ENCODE peak calls at places on chromosomes 3 and 15, in four cellular contexts. I is activated CD4-positive, alpha-beta T cell treated with anti-CD3 and anti-CD28 coated beads, Interleukin-2, amount 50 U/mL, for 1 hour; W is Calu3; A is epithelial cell of esophagus. Q is an unnamed sample.

GRCh38 chr3:66378256-66378655 is 122.6 kb downstream of the LRIG1 start:
- DNase-seq in I (peak; percentile 55), W (no peak), A (peak; percentile 29), Q (peak; percentile 51)

GRCh38 chr3:64019879-64020278 is 3.4 kb downstream of the PSMD6 start:
- DNase-seq in I (no peak), W (no peak), A (no peak), Q (no peak)

GRCh38 chr3:180457238-180457637 is 144.7 kb upstream of the TTC14 start:
- DNase-seq in I (no peak), W (peak; percentile 11), A (peak; percentile 72), Q (no peak)

GRCh38 chr15:100346866-100347512 is 5.2 kb upstream of the ADAMTS17 start:
- DNase-seq in I (no peak), W (no peak), A (no peak), Q (no peak)

GRCh38 chr3:128408693-128409620 is 57.7 kb downstream of the DNAJB8 start:
- DNase-seq in I (no peak), W (peak; percentile 36), A (no peak), Q (no peak)

GRCh38 chr3:83863380-83863779 is 1095.4 kb upstream of the CADM2 start:
- DNase-seq in I (no peak), W (no peak), A (no peak), Q (no peak)

GRCh38 chr15:40115670-40116093 is 7.0 kb upstream of the BMF start:
- DNase-seq in I (no peak), W (peak; percentile 42), A (peak; percentile 50), Q (no peak)

GRCh38 chr3:157116017-157116416 is 43.9 kb downstream of the CCNL1 start:
- DNase-seq in I (no peak), W (no peak), A (no peak), Q (no peak)

GRCh38 chr15:90603893-90604292 is 74.2 kb downstream of the CRTC3 start:
- DNase-seq in I (peak; percentile 59), W (peak; percentile 47), A (peak; percentile 27), Q (peak; percentile 26)

GRCh38 chr15:65096481-65097385 is 18.3 kb downstream of the UBAP1L start:
- DNase-seq in I (no peak), W (no peak), A (no peak), Q (no peak)

GRCh38 chr3:31958721-31959152 is 22.3 kb downstream of the OSBPL10 start:
- DNase-seq in I (no peak), W (no peak), A (no peak), Q (no peak)

GRCh38 chr3:103991461-103992115 is 1375.1 kb upstream of the ALCAM start:
- DNase-seq in I (no peak), W (peak; percentile 4), A (peak; percentile 44), Q (no peak)

GRCh38 chr3:195028877-195029606 is 241.9 kb downstream of the XXYLT1 start:
- DNase-seq in I (no peak), W (no peak), A (no peak), Q (no peak)

GRCh38 chr3:162960269-162960668 is 1463.7 kb downstream of the OTOL1 start:
- DNase-seq in I (no peak), W (no peak), A (no peak), Q (no peak)

GRCh38 chr3:95354494-95354893 is 1291.6 kb downstream of the NSUN3 start:
- DNase-seq in I (no peak), W (no peak), A (no peak), Q (no peak)

GRCh38 chr3:67551366-67552016 is 102.9 kb downstream of the SUCLG2 start:
- DNase-seq in I (no peak), W (no peak), A (no peak), Q (no peak)

GRCh38 chr3:166283856-166284255 is 446.6 kb upstream of the BCHE start:
- DNase-seq in I (no peak), W (no peak), A (peak; percentile 53), Q (no peak)

GRCh38 chr15:79352206-79352605 is 41.3 kb downstream of the TMED3 start:
- DNase-seq in I (no peak), W (no peak), A (no peak), Q (no peak)

GRCh38 chr3:177419904-177420601 is 222.8 kb upstream of the TBL1XR1 start:
- DNase-seq in I (no peak), W (no peak), A (no peak), Q (no peak)

GRCh38 chr3:179175358-179175757 is 27.2 kb downstream of the PIK3CA start:
- DNase-seq in I (no peak), W (no peak), A (no peak), Q (no peak)

GRCh38 chr15:36933239-36933990 is 166.9 kb downstream of the MEIS2 start:
- DNase-seq in I (no peak), W (no peak), A (no peak), Q (no peak)

GRCh38 chr3:155712008-155712407 is 32.9 kb downstream of the PLCH1 start:
- DNase-seq in I (no peak), W (no peak), A (peak; percentile 27), Q (no peak)

GRCh38 chr3:57126244-57126643 is 38.9 kb downstream of the IL17RD start:
- DNase-seq in I (no peak), W (no peak), A (no peak), Q (no peak)

GRCh38 chr3:126355777-126356372 is 1.3 kb downstream of the KLF15 start:
- DNase-seq in I (peak; percentile 8), W (peak; percentile 93), A (no peak), Q (no peak)

GRCh38 chr15:51526955-51527354 is 95.6 kb downstream of the DMXL2 start:
- DNase-seq in I (no peak), W (no peak), A (no peak), Q (no peak)

GRCh38 chr3:8845641-8846040 is 76.2 kb upstream of the OXTR start:
- DNase-seq in I (no peak), W (no peak), A (peak; percentile 70), Q (no peak)

GRCh38 chr3:112315791-112316190 is 17.2 kb upstream of the CD200 start:
- DNase-seq in I (no peak), W (no peak), A (peak; percentile 29), Q (no peak)

GRCh38 chr3:4593014-4593413 is 99.9 kb downstream of the ITPR1 start:
- DNase-seq in I (no peak), W (no peak), A (no peak), Q (no peak)

GRCh38 chr15:42324308-42324707 is 35.0 kb upstream of the CAPN3 start:
- DNase-seq in I (no peak), W (no peak), A (no peak), Q (no peak)

GRCh38 chr3:55476515-55476914 is 10.6 kb downstream of the WNT5A start:
- DNase-seq in I (no peak), W (no peak), A (peak; percentile 55), Q (no peak)

GRCh38 chr3:74465652-74466415 is 148.6 kb downstream of the CNTN3 start:
- DNase-seq in I (no peak), W (no peak), A (no peak), Q (no peak)